ENCODE peak calls at places on chromosomes 11 and 22, in six cellular contexts. I is Caco-2, A is kidney epithelial cell, C is cardiac fibroblast, U is astrocyte, J is BJ. W is an unnamed sample.

GRCh38 chr11:57514538-57515331 is 767 bp downstream of the SLC43A1 start:
- DNase-seq in I (peak), A (no peak), C (peak), U (no peak), J (no peak), W (peak)

GRCh38 chr11:113137735-113138529 is 176.5 kb upstream of the TTC12 start:
- DNase-seq in I (no peak), A (no peak), C (no peak), U (no peak), J (no peak), W (no peak)

GRCh38 chr11:36594316-36594989 is at the start of gene IFTAP:
- DNase-seq in I (peak), A (peak), C (peak), U (peak), J (peak), W (peak)

GRCh38 chr11:12066056-12066798 is 44.2 kb upstream of the MICAL2 start:
- DNase-seq in I (peak), A (peak), C (peak), U (peak), J (peak), W (peak)

GRCh38 chr11:64936539-64936938 is 846 bp upstream of the GPHA2 start:
- DNase-seq in I (no peak), A (no peak), C (no peak), U (no peak), J (no peak), W (no peak)

GRCh38 chr11:76243157-76243556 is 36.9 kb upstream of the WNT11 start:
- DNase-seq in I (no peak), A (no peak), C (no peak), U (no peak), J (no peak), W (no peak)

GRCh38 chr11:126392638-126393023 is 37.1 kb downstream of the ST3GAL4 start:
- DNase-seq in I (no peak), A (no peak), C (no peak), U (no peak), J (no peak), W (no peak)

GRCh38 chr11:17434108-17434507 is 42.5 kb downstream of the ABCC8 start:
- DNase-seq in I (no peak), A (no peak), C (no peak), U (no peak), J (no peak), W (no peak)

GRCh38 chr22:41034741-41035140 is 57.7 kb upstream of the EP300 start:
- DNase-seq in I (no peak), A (no peak), C (no peak), U (no peak), J (no peak), W (no peak)

GRCh38 chr11:112977620-112978212 is 16.5 kb downstream of the NCAM1 start:
- DNase-seq in I (no peak), A (no peak), C (peak), U (peak), J (no peak), W (peak)

GRCh38 chr11:18203723-18204122 is 31.1 kb downstream of the MRGPRX4 start:
- DNase-seq in I (no peak), A (no peak), C (peak), U (no peak), J (no peak), W (peak)

GRCh38 chr22:29810156-29810555 is 27.9 kb downstream of the ASCC2 start:
- DNase-seq in I (no peak), A (no peak), C (no peak), U (no peak), J (no peak), W (no peak)

GRCh38 chr11:132555617-132556016 is 976.7 kb downstream of the OPCML start:
- DNase-seq in I (no peak), A (no peak), C (no peak), U (no peak), J (no peak), W (no peak)

GRCh38 chr11:17504330-17505107 is 27.9 kb upstream of the ABCC8 start:
- DNase-seq in I (no peak), A (no peak), C (peak), U (peak), J (no peak), W (peak)

GRCh38 chr11:316031-316701 is 2.3 kb downstream of the IFITM1 start:
- DNase-seq in I (no peak), A (no peak), C (peak), U (no peak), J (no peak), W (no peak)

GRCh38 chr11:92382311-92382710 is 157.7 kb downstream of the FAT3 start:
- DNase-seq in I (no peak), A (no peak), C (no peak), U (no peak), J (no peak), W (no peak)

GRCh38 chr22:37185646-37186227 is 2.3 kb downstream of the C1QTNF6 start:
- DNase-seq in I (no peak), A (no peak), C (no peak), U (no peak), J (no peak), W (no peak)

GRCh38 chr22:37186997-37187522 is 987 bp downstream of the C1QTNF6 start:
- DNase-seq in I (no peak), A (no peak), C (no peak), U (no peak), J (no peak), W (no peak)

GRCh38 chr22:37187552-37187890 is 526 bp downstream of the C1QTNF6 start:
- DNase-seq in I (no peak), A (no peak), C (peak), U (no peak), J (no peak), W (peak)

GRCh38 chr22:37184816-37185541 is 3.1 kb downstream of the C1QTNF6 start:
- DNase-seq in I (no peak), A (no peak), C (no peak), U (no peak), J (no peak), W (no peak)

DNA sequence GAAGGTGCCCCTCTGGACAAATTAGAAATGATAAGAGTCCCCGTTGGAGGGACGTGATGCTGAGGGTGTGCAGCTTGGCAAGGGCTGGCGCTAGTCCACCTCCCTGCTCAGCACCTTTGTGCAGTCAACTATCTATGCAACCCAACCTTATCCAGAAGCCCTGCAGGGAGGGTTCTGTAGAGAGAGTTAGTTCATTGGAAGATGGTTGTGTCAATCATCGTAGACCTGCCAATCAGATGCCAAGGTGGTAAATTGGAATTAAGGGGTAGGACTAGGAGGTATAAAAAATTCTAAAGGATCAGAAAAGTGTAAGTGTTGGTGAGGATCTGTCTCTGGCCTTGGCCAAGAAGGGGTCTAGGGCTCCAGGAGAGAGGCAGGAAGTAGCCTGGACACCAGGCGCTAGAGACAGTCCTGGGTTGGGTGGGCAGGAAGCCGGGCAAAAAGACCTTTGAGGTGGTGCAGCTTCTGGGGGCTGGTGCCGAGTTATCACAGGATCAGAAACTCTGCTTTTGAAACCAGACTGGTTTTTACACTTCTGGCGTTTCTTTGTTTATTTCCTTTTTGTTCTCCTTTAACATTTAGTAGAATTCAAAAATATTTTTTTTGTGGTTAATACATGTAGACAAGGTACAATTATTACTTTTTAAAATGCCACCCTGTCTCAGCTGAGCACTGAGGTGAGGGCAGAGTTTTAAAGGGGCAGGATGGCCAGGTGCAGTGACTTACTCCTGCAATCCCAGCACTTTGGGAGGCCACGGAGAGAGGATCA is 1.6 kb downstream of the C1QTNF6 start:
- DNase-seq in I (no peak), A (no peak), C (peak), U (peak), J (no peak), W (peak)
- H3K4me3 ChIP-seq in I (no peak), A (no peak), C (peak), U (no peak), J (no peak), W (no peak)

GRCh38 chr11:67586568-67587250 is 3.1 kb downstream of the GSTP1 start:
- DNase-seq in I (no peak), A (no peak), C (no peak), U (no peak), J (no peak), W (no peak)

GRCh38 chr11:67584205-67584880 is 731 bp downstream of the GSTP1 start:
- DNase-seq in I (peak), A (no peak), C (peak), U (peak), J (no peak), W (peak)

GRCh38 chr11:67585911-67586310 is 2.3 kb downstream of the GSTP1 start:
- DNase-seq in I (no peak), A (no peak), C (no peak), U (no peak), J (no peak), W (no peak)

GRCh38 chr11:67583319-67584204 is at the start of gene GSTP1:
- DNase-seq in I (peak), A (peak), C (peak), U (peak), J (peak), W (peak)

GRCh38 chr11:67584881-67585873 is 1.6 kb downstream of the GSTP1 start:
- DNase-seq in I (no peak), A (no peak), C (no peak), U (no peak), J (no peak), W (no peak)
- TF ChIP-seq CTCF in I (no peak), A (no peak), C (no peak), U (no peak), J (no peak), W (no peak)

GRCh38 chr22:17444204-17444504 is 74.9 kb downstream of the CECR2 start:
- DNase-seq in I (no peak), A (no peak), C (no peak), U (no peak), J (no peak), W (no peak)
- H3K4me3 ChIP-seq in I (no peak), A (no peak), C (no peak), U (no peak), J (no peak), W (no peak)

DNA sequence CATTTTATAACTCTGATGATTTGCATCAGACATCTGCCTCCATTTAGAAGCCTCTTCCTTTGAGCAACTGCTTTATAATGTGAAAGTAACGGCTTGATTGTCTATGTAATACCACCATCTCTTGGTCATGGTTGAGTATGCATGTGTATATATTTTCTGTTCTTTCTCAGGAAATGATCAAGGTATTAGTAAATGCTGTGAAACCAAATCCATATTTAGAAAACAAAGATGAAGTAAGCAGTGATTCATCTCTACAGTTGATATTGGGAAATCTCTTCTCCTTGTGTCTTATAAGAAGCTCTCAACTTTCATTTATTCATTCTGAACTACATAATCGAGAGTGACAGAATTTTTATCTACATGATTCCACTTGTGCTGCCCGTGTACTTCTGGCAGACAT is 104.6 kb upstream of the ANO3 start:
- DNase-seq in I (no peak), A (no peak), C (peak), U (peak), J (peak), W (peak)
- TF ChIP-seq CTCF in I (peak), A (peak), C (peak), U (peak), J (peak), W (peak)

W was measured in foreskin fibroblast.